ENCODE peak calls at places on chromosomes 1 and 21, in seven cellular contexts. U is stimulated activated CD4-positive, alpha-beta T cell treated with anti-CD3 and anti-CD28 coated beads, TNF-alpha, amount 100 ng/mL, for 48 hours; O is RPMI7951; M is brain microvascular endothelial cell; J is caudate nucleus; A is CD8-positive, alpha-beta memory T cell; Y is activated T-cell treated with anti-CD3 and anti-CD28 coated beads, Interleukin-2, amount 50 U/mL, for 72 hours. L is an unnamed sample.

GRCh38 chr1:18950415-18951026 is 6.0 kb downstream of the IFFO2 start:
- DNase-seq in U (no peak), Y (peak; percentile 44), J (no peak), A (peak; percentile 53), M (no peak), O (peak; percentile 64), L (peak; percentile 21)

GRCh38 chr1:214216779-214217178 is 64.2 kb upstream of the SMYD2 start:
- DNase-seq in M (no peak), J (no peak), U (no peak), A (no peak), O (no peak), Y (no peak), L (no peak)

GRCh38 chr1:182968151-182968741 is 15.3 kb upstream of the SHCBP1L start:
- DNase-seq in O (peak; percentile 66), J (no peak), Y (no peak), A (no peak), M (no peak), U (no peak), L (no peak)

GRCh38 chr1:28115267-28115666 is 26.9 kb upstream of the EYA3 start:
- DNase-seq in A (peak; percentile 48), Y (peak; percentile 63), O (no peak), J (no peak), U (peak; percentile 32), M (no peak), L (no peak)

GRCh38 chr21:41950941-41951408 is 2.8 kb downstream of the C2CD2 start:
- DNase-seq in Y (no peak), A (no peak), J (no peak), O (no peak), M (no peak), U (no peak), L (no peak)

GRCh38 chr1:20051218-20051829 is 18.7 kb upstream of the PLA2G5 start:
- DNase-seq in Y (no peak), A (no peak), M (no peak), O (no peak), J (no peak), U (no peak), L (no peak)

GRCh38 chr1:109027841-109028240 is 14.1 kb downstream of the WDR47 start:
- DNase-seq in J (no peak), A (no peak), M (no peak), Y (no peak), U (no peak), O (no peak), L (no peak)

GRCh38 chr1:39178541-39179431 is 25.7 kb upstream of the MACF1 start:
- DNase-seq in U (no peak), A (no peak), J (no peak), Y (no peak), M (peak; percentile 58), O (peak; percentile 74), L (no peak)

GRCh38 chr1:19618428-19618827 is 25.7 kb upstream of the NBL1 start:
- DNase-seq in Y (no peak), O (no peak), A (no peak), J (no peak), M (no peak), U (no peak), L (no peak)

GRCh38 chr1:101410048-101410878 is 173.4 kb downstream of the S1PR1 start:
- DNase-seq in M (peak; percentile 33), J (no peak), Y (peak; percentile 3), O (no peak), A (no peak), U (no peak), L (no peak)

GRCh38 chr21:37681711-37682110 is 234.5 kb downstream of the KCNJ6 start:
- DNase-seq in U (no peak), M (no peak), J (no peak), O (no peak), A (no peak), Y (no peak), L (no peak)